ENCODE peak calls at places on chromosomes 13 and 19, in seven cellular contexts. P is SW480; G is CD8-positive, alpha-beta memory T cell; H is activated naive CD8-positive, alpha-beta T cell treated with anti-CD3 and anti-CD28 coated beads for 36 hours; A is CD4-positive, alpha-beta memory T cell; V is lung; K is right atrium auricular region. U is an unnamed sample.
A peak's percentile ranks its signal among the peaks of the same experiment; 100 is the strongest.

GRCh38 chr13:34294483-34295129 is 476.7 kb downstream of the RFC3 start:
- DNase-seq in P (peak; percentile 1), G (no peak), H (no peak), A (no peak), V (no peak), K (no peak), U (no peak)

GRCh38 chr19:51282335-51282734 is 29.1 kb upstream of the IGLON5 start:
- DNase-seq in P (no peak), G (no peak), H (no peak), A (no peak), V (no peak), K (no peak), U (no peak)

GRCh38 chr19:42480335-42481095 is 37.8 kb upstream of the CXCL17 start:
- DNase-seq in P (no peak), G (no peak), H (peak; percentile 17), A (peak; percentile 39), V (peak; percentile 34), K (no peak), U (no peak)

GRCh38 chr19:53101518-53101917 is 1.7 kb downstream of the ZNF160 start:
- DNase-seq in P (no peak), G (no peak), H (peak; percentile 26), A (no peak), V (no peak), K (no peak), U (no peak)

GRCh38 chr19:30151081-30151480 is 209.0 kb downstream of the URI1 start:
- DNase-seq in P (no peak), G (no peak), H (no peak), A (no peak), V (no peak), K (no peak), U (no peak)

GRCh38 chr19:57934820-57935665 is at the start of gene ZNF418:
- DNase-seq in P (no peak), G (peak; percentile 50), H (peak; percentile 60), A (peak; percentile 66), V (peak; percentile 59), K (peak; percentile 62), U (peak; percentile 52)

GRCh38 chr13:28684257-28684656 is 25.3 kb downstream of the POMP start:
- DNase-seq in P (peak; percentile 18), G (no peak), H (no peak), A (no peak), V (no peak), K (no peak), U (no peak)

GRCh38 chr13:27295096-27295495 is 24.5 kb downstream of the RASL11A start:
- DNase-seq in P (no peak), G (no peak), H (no peak), A (no peak), V (no peak), K (peak; percentile 23), U (no peak)

GRCh38 chr13:51681037-51681678 is 96.9 kb downstream of the WDFY2 start:
- DNase-seq in P (no peak), G (no peak), H (no peak), A (no peak), V (no peak), K (no peak), U (no peak)

GRCh38 chr13:75555836-75556235 is 6.2 kb downstream of the UCHL3 start:
- DNase-seq in P (no peak), G (no peak), H (no peak), A (no peak), V (no peak), K (no peak), U (no peak)

GRCh38 chr19:20067898-20068297 is 9.9 kb upstream of the ZNF90 start:
- DNase-seq in P (no peak), G (no peak), H (no peak), A (no peak), V (peak; percentile 34), K (no peak), U (no peak)

GRCh38 chr13:94371855-94372254 is 107.6 kb downstream of the DCT start:
- DNase-seq in P (no peak), G (no peak), H (no peak), A (no peak), V (no peak), K (no peak), U (no peak)